ENCODE peak calls at places on chromosomes 13 and 19, in nine cellular contexts. W is AG04449, O is H1, G is foreskin fibroblast, A is activated B cell treated with CpG ODN at 0.5 μM for 24 hours, M is omental fat pad, U is AG09319, D is psoas muscle, P is fibroblast of lung. Y is an unnamed sample.

GRCh38 chr19:46351241-46352041 is 4.6 kb downstream of the PPP5C start:
- DNase-seq in W (no peak), O (no peak), G (peak), A (no peak), M (no peak), U (no peak), D (peak), P (peak), Y (peak)

GRCh38 chr19:42250666-42251531 is 4.0 kb downstream of the ERF start:
- DNase-seq in W (no peak), O (no peak), G (no peak), A (no peak), M (no peak), U (no peak), D (no peak), P (peak), Y (no peak)

GRCh38 chr19:48254529-48254970 is 1.2 kb downstream of the CARD8 start:
- DNase-seq in W (no peak), O (no peak), G (no peak), A (no peak), M (no peak), U (no peak), D (no peak), P (no peak), Y (no peak)

GRCh38 chr19:20912973-20913372 is 10.1 kb upstream of the ZNF85 start:
- DNase-seq in W (no peak), O (no peak), G (no peak), A (no peak), M (no peak), U (no peak), D (no peak), P (no peak), Y (no peak)

GRCh38 chr19:42942187-42942789 is 5.3 kb upstream of the PSG7 start:
- DNase-seq in W (no peak), O (no peak), G (no peak), A (no peak), M (no peak), U (no peak), D (no peak), P (peak), Y (no peak)

GRCh38 chr19:41219924-41220567 is 1.0 kb downstream of the AXL start:
- DNase-seq in W (no peak), O (no peak), G (peak), A (no peak), M (no peak), U (no peak), D (peak), P (peak), Y (no peak)

GRCh38 chr19:31314156-31314555 is 35.1 kb downstream of the TSHZ3 start:
- DNase-seq in W (no peak), O (no peak), G (no peak), A (no peak), M (no peak), U (no peak), D (no peak), P (no peak), Y (no peak)

GRCh38 chr19:43741075-43741840 is 13.5 kb downstream of the SMG9 start:
- DNase-seq in W (no peak), O (no peak), G (no peak), A (no peak), M (no peak), U (no peak), D (no peak), P (no peak), Y (no peak)

GRCh38 chr19:31560021-31560770 is 211.0 kb upstream of the TSHZ3 start:
- DNase-seq in W (no peak), O (no peak), G (no peak), A (no peak), M (no peak), U (no peak), D (no peak), P (no peak), Y (no peak)

GRCh38 chr13:30638301-30638700 is 20.6 kb downstream of the USPL1 start:
- DNase-seq in W (no peak), O (no peak), G (no peak), A (no peak), M (no peak), U (no peak), D (no peak), P (no peak), Y (no peak)

GRCh38 chr19:44706506-44707236 is 7.7 kb downstream of the CEACAM16 start:
- DNase-seq in W (no peak), O (no peak), G (no peak), A (no peak), M (no peak), U (no peak), D (no peak), P (no peak), Y (no peak)

GRCh38 chr13:91292630-91293221 is 54.8 kb upstream of the MIR17HG start:
- DNase-seq in W (no peak), O (no peak), G (no peak), A (no peak), M (no peak), U (no peak), D (no peak), P (no peak), Y (no peak)

GRCh38 chr13:20221772-20222171 is 10.3 kb downstream of the GJB6 start:
- DNase-seq in W (no peak), O (no peak), G (no peak), A (no peak), M (no peak), U (no peak), D (no peak), P (no peak), Y (no peak)

GRCh38 chr19:19451429-19452240 is 46.2 kb downstream of the GATAD2A start:
- DNase-seq in W (no peak), O (no peak), G (no peak), A (no peak), M (no peak), U (no peak), D (no peak), P (no peak), Y (peak)

GRCh38 chr19:41705393-41706174 is 2.8 kb upstream of the CEACAM5 start:
- DNase-seq in W (no peak), O (no peak), G (no peak), A (peak), M (no peak), U (no peak), D (no peak), P (no peak), Y (peak)

GRCh38 chr13:27770809-27771208 is 21.5 kb upstream of the GSX1 start:
- DNase-seq in W (no peak), O (no peak), G (no peak), A (no peak), M (no peak), U (no peak), D (no peak), P (peak), Y (peak)

GRCh38 chr13:86882107-86882506 is 789.1 kb upstream of the SLITRK5 start:
- DNase-seq in W (no peak), O (peak), G (no peak), A (no peak), M (no peak), U (no peak), D (no peak), P (no peak), Y (no peak)

GRCh38 chr13:59464926-59465325 is 698.8 kb downstream of the DIAPH3 start:
- DNase-seq in W (no peak), O (no peak), G (no peak), A (no peak), M (no peak), U (no peak), D (no peak), P (no peak), Y (no peak)

GRCh38 chr13:78608254-78608704 is 4.9 kb upstream of the POU4F1 start:
- DNase-seq in W (no peak), O (no peak), G (no peak), A (no peak), M (no peak), U (no peak), D (no peak), P (no peak), Y (no peak)

GRCh38 chr19:18063463-18063862 is 23.3 kb downstream of the IL12RB1 start:
- DNase-seq in W (no peak), O (peak), G (no peak), A (no peak), M (no peak), U (no peak), D (no peak), P (no peak), Y (no peak)

GRCh38 chr13:51781246-51782022 is 22.5 kb downstream of the DHRS12 start:
- DNase-seq in W (no peak), O (no peak), G (no peak), A (no peak), M (no peak), U (no peak), D (peak), P (no peak), Y (peak)

GRCh38 chr19:41887711-41888382 is 4.9 kb downstream of the ARHGEF1 start:
- DNase-seq in W (no peak), O (peak), G (no peak), A (peak), M (no peak), U (no peak), D (no peak), P (no peak), Y (peak)

GRCh38 chr13:41562083-41562482 is 104.7 kb downstream of the RGCC start:
- DNase-seq in W (no peak), O (no peak), G (peak), A (no peak), M (peak), U (peak), D (peak), P (peak), Y (no peak)

GRCh38 chr13:52847322-52847681 is 1.1 kb downstream of the PCDH8 start:
- DNase-seq in W (no peak), O (no peak), G (no peak), A (no peak), M (no peak), U (no peak), D (no peak), P (no peak), Y (no peak)

GRCh38 chr13:52846567-52847321 is 1.7 kb downstream of the PCDH8 start:
- DNase-seq in W (no peak), O (peak), G (peak), A (no peak), M (no peak), U (no peak), D (peak), P (peak), Y (no peak)

GRCh38 chr13:52845334-52845761 is 3.1 kb downstream of the PCDH8 start:
- DNase-seq in W (no peak), O (no peak), G (no peak), A (no peak), M (no peak), U (no peak), D (no peak), P (no peak), Y (no peak)

GRCh38 chr13:52847682-52848432 is 583 bp downstream of the PCDH8 start:
- DNase-seq in W (no peak), O (no peak), G (no peak), A (no peak), M (no peak), U (no peak), D (no peak), P (no peak), Y (no peak)

DNA sequence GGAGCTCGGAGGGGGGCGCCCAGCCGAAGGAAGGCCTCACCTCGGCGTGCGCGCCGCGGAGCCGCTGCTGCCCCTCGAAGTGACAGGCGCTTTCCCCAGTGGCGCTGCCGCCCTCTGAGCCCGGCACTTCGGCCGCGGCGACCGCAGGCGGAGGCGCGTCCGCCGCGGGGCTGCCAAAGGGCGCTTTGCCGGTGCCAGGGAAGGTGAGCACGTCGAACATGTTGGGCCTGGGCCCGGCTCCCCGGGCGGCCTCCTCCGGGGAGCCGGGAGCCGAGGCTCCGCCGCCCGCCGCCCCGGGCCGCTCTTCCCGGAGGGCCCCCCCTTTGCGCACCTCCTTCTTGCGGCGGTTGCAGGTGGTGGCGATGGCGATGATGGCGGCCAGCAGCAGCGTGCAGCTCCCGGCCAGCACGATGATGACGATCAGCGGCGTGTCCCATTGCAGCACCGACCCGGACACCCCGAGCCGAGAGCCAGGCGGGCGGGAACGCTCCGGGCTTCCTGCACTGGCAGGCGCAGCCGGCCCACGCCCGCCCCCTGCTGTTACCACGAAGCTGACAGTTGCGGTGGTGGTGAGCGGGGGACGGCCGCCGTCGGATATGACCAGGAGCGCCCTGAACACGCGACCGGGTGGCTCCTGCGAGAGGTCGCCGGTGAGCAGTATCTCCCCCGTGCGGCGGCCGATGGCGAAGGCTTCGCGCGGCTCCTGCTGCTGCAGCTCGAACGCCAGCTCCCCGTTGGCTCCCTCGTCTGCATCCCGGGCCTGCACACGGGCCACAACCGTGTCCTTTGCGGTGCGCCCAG is 2.5 kb downstream of the PCDH8 start:
- DNase-seq in W (no peak), O (peak), G (peak), A (no peak), M (no peak), U (no peak), D (peak), P (peak), Y (peak)
- TF ChIP-seq CTCF in W (no peak), O (peak), G (no peak), A (no peak), M (no peak), U (no peak), D (no peak), P (no peak), Y (no peak)

GRCh38 chr13:114017966-114018365 is 44.1 kb upstream of the C13orf46 start:
- DNase-seq in W (no peak), O (no peak), G (no peak), A (no peak), M (no peak), U (no peak), D (no peak), P (no peak), Y (no peak)
- TF ChIP-seq CTCF in W (no peak), O (no peak), G (no peak), A (no peak), M (no peak), U (no peak), D (no peak), P (no peak), Y (no peak)

GRCh38 chr19:35143231-35143715 is at the start of gene FXYD7:
- DNase-seq in W (no peak), O (peak), G (no peak), A (no peak), M (no peak), U (no peak), D (no peak), P (no peak), Y (no peak)
- TF ChIP-seq CTCF in W (no peak), O (no peak), G (no peak), A (no peak), M (no peak), U (no peak), D (no peak), P (no peak), Y (no peak)

DNA sequence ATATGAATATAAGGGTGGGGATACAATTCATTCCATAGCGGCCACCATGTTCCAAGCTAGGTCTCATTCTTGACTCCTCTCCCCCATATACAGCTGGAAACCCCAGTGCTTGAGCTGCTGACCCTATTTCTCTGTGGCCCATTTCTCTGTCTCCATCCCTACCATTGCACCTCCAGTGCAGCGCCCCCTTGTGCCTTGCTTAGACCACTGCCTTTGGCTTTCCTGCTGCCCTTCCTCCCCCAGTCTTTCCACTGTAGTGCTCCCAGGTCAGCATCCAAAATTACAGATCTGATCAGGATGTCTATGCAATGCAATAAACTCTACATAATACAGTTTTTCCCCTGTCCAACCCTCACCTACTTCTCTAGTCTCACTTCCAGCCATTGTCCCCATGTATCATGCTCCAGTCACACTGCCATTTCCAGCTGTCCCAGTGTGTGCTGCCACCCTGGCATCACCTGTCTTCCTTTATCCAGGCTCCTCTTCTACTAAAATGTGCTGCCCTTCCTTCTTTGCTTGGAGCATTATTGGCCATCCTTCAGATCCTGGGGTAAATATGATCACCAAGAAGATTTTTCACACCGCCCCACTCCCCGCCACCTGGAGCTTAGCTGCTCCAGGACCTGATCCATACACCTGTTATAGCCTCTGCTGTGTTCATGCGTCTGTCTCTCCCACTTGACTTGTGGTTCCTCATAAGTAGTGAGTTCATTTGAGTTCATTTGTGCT is 199.4 kb upstream of the IPO5 start:
- DNase-seq in W (no peak), O (peak), G (no peak), A (no peak), M (no peak), U (no peak), D (no peak), P (no peak), Y (no peak)
- TF ChIP-seq CTCF in W (no peak), O (peak), G (no peak), A (no peak), M (no peak), U (no peak), D (no peak), P (no peak), Y (no peak)

GRCh38 chr13:32538621-32539246 is at the start of gene N4BP2L2:
- DNase-seq in W (peak), O (peak), G (peak), A (peak), M (peak), U (peak), D (peak), P (peak), Y (peak)
- TF ChIP-seq CTCF in W (no peak), O (peak), G (peak), A (no peak), M (no peak), U (peak), D (no peak), P (peak), Y (peak)

GRCh38 chr13:84645196-84646071 is 763.2 kb upstream of the SLITRK1 start:
- DNase-seq in W (peak), O (no peak), G (peak), A (no peak), M (no peak), U (peak), D (no peak), P (no peak), Y (no peak)

GRCh38 chr13:84651288-84651687 is 769.0 kb upstream of the SLITRK1 start:
- DNase-seq in W (no peak), O (no peak), G (peak), A (no peak), M (no peak), U (no peak), D (no peak), P (peak), Y (no peak)

GRCh38 chr13:84649853-84650252 is 767.6 kb upstream of the SLITRK1 start:
- DNase-seq in W (no peak), O (no peak), G (peak), A (no peak), M (no peak), U (no peak), D (no peak), P (no peak), Y (no peak)

GRCh38 chr13:84653915-84654534 is 771.8 kb upstream of the SLITRK1 start:
- DNase-seq in W (no peak), O (no peak), G (no peak), A (no peak), M (no peak), U (no peak), D (no peak), P (no peak), Y (no peak)

DNA sequence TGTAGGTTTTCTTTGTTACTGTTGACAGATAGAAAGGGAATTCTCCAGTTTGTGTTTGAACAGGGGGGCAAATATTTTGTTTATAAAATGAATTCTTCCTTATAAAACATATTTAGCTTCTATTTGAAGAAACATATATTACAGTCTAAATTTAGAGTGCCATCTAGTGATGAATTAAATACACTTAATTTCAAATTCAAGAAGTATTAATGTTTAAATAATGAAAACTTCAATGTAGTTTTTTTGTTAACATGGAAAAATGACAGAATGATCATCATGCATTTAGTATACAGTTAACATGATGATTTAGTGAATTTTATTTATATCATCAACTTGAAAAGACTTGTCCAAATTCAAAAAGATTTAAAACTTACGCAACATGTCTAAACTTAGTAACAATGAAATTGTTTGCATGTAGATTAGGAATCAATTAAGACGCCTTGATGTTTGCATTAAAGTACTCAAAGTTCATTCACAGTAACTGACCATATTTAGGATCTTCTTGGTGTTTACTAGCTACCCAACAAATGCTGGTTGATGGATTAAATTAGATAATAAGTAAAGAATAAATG is 765.9 kb upstream of the SLITRK1 start:
- DNase-seq in W (no peak), O (no peak), G (no peak), A (no peak), M (no peak), U (no peak), D (no peak), P (peak), Y (no peak)
- TF ChIP-seq CTCF in W (no peak), O (no peak), G (no peak), A (no peak), M (no peak), U (no peak), D (no peak), P (no peak), Y (no peak)